ENCODE peak calls at places on chromosomes 11 and 22, in eight cellular contexts. H is transverse colon, Z is fibroblast of mammary gland, S is nephron progenitor cell, I is Calu3, G is K562, O is OCI-LY7, U is left ventricle myocardium inferior. W is an unnamed sample.

GRCh38 chr11:36509265-36509664 is 807 bp downstream of the TRAF6 start:
- DNase-seq in H (no peak), Z (peak; percentile 24), S (peak; percentile 13), I (no peak), G (peak; percentile 20), O (peak; percentile 19), U (no peak), W (peak; percentile 16)

GRCh38 chr11:61507962-61508824 is at the start of gene LRRC10B:
- DNase-seq in H (peak; percentile 85), Z (no peak), S (peak; percentile 86), I (peak; percentile 49), G (peak; percentile 84), O (no peak), U (no peak), W (peak; percentile 45)

GRCh38 chr11:2562181-2562581 is 117.4 kb downstream of the KCNQ1 start:
- DNase-seq in H (peak; percentile 8), Z (no peak), S (no peak), I (no peak), G (no peak), O (no peak), U (peak; percentile 18), W (no peak)

GRCh38 chr22:38345782-38346181 is 28.5 kb upstream of the CSNK1E start:
- DNase-seq in H (no peak), Z (no peak), S (no peak), I (no peak), G (no peak), O (no peak), U (no peak), W (no peak)

GRCh38 chr11:92776676-92777075 is 192.8 kb upstream of the MTNR1B start:
- DNase-seq in H (no peak), Z (no peak), S (no peak), I (no peak), G (no peak), O (no peak), U (peak; percentile 16), W (no peak)

GRCh38 chr11:35658028-35658948 is 4.3 kb upstream of the TRIM44 start:
- DNase-seq in H (no peak), Z (no peak), S (no peak), I (no peak), G (no peak), O (no peak), U (no peak), W (no peak)

GRCh38 chr22:22060200-22061084 is 77.9 kb upstream of the TOP3B start:
- DNase-seq in H (peak; percentile 44), Z (peak; percentile 28), S (peak; percentile 86), I (peak; percentile 85), G (peak; percentile 99), O (peak; percentile 84), U (peak; percentile 36), W (peak; percentile 89)

GRCh38 chr11:892106-892505 is 18.5 kb downstream of the CHID1 start:
- DNase-seq in H (no peak), Z (no peak), S (no peak), I (no peak), G (no peak), O (no peak), U (no peak), W (no peak)

GRCh38 chr11:130414107-130415088 is 14.0 kb downstream of the ADAMTS8 start:
- DNase-seq in H (no peak), Z (peak; percentile 48), S (peak; percentile 75), I (no peak), G (no peak), O (no peak), U (no peak), W (no peak)

GRCh38 chr22:19179472-19180048 is 1.0 kb upstream of the SLC25A1 start:
- DNase-seq in H (peak; percentile 86), Z (peak; percentile 85), S (peak; percentile 73), I (peak; percentile 82), G (peak; percentile 95), O (peak; percentile 84), U (peak; percentile 73), W (peak; percentile 84)

GRCh38 chr22:22003233-22003632 is 20.6 kb upstream of the TOP3B start:
- DNase-seq in H (no peak), Z (no peak), S (no peak), I (no peak), G (no peak), O (no peak), U (no peak), W (no peak)

GRCh38 chr11:126079640-126080205 is 17.1 kb upstream of the CDON start:
- DNase-seq in H (no peak), Z (no peak), S (no peak), I (no peak), G (no peak), O (no peak), U (no peak), W (no peak)

GRCh38 chr11:107591446-107592236 is 694 bp downstream of the ELMOD1 start:
- DNase-seq in H (no peak), Z (peak; percentile 22), S (peak; percentile 61), I (peak; percentile 3), G (no peak), O (no peak), U (no peak), W (peak; percentile 29)

GRCh38 chr11:109586789-109587188 is 164.8 kb downstream of the C11orf87 start:
- DNase-seq in H (no peak), Z (no peak), S (no peak), I (no peak), G (no peak), O (no peak), U (no peak), W (no peak)

GRCh38 chr11:111370902-111371578 is 8.0 kb downstream of the POU2AF1 start:
- DNase-seq in H (no peak), Z (no peak), S (no peak), I (no peak), G (no peak), O (no peak), U (no peak), W (no peak)

GRCh38 chr11:113789675-113790320 is 10.2 kb downstream of the CLDN25 start:
- DNase-seq in H (no peak), Z (no peak), S (no peak), I (no peak), G (no peak), O (no peak), U (no peak), W (no peak)

GRCh38 chr11:26778000-26778757 is 56.3 kb upstream of the SLC5A12 start:
- DNase-seq in H (no peak), Z (peak; percentile 97), S (no peak), I (no peak), G (no peak), O (peak; percentile 60), U (no peak), W (no peak)

GRCh38 chr22:20033045-20033706 is 12.3 kb downstream of the TANGO2 start:
- DNase-seq in H (no peak), Z (no peak), S (no peak), I (no peak), G (no peak), O (no peak), U (peak; percentile 73), W (no peak)

GRCh38 chr11:69644071-69644961 is 3.4 kb downstream of the CCND1 start:
- DNase-seq in H (peak; percentile 67), Z (peak; percentile 87), S (no peak), I (peak; percentile 86), G (peak; percentile 60), O (no peak), U (peak; percentile 82), W (no peak)

GRCh38 chr11:62922653-62923371 is 1.6 kb upstream of the CHRM1 start:
- DNase-seq in H (no peak), Z (peak; percentile 30), S (no peak), I (no peak), G (peak; percentile 87), O (peak; percentile 15), U (no peak), W (peak; percentile 76)
- TF ChIP-seq CTCF in H (no peak), Z (peak; percentile 46), S (peak; percentile 29), I (no peak), G (peak; percentile 75), O (peak; percentile 65), U (peak; percentile 37), W (peak; percentile 23)

DNA sequence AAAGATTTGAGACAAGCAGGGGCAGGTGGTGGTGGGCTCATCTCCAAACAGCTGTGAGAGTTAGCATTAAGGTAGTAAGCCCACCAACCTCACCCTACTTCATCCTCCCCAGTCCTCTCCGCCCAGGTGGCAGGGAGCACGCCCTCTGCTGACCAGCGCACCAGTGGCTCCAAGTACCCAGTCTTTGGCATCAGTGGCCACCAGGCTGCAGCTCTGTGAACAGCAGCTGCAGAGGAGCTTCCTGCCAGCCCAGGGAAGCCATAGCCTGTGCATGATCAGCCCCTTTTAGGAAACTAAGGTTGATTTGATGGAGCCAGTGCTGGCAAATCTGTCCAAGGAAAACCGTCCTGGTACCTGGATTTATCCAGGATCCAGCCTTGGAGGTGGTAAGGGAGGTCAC is 21.7 kb downstream of the CAVIN3 start:
- DNase-seq in H (peak; percentile 29), Z (peak; percentile 12), S (peak; percentile 46), I (peak; percentile 75), G (no peak), O (peak; percentile 53), U (peak; percentile 44), W (no peak)
- TF ChIP-seq CTCF in H (peak; percentile 28), Z (peak; percentile 43), S (peak; percentile 41), I (peak; percentile 85), G (peak; percentile 49), O (peak; percentile 74), U (peak; percentile 80), W (peak; percentile 41)

GRCh38 chr22:30486661-30487115 is 14.9 kb upstream of the SEC14L3 start:
- DNase-seq in H (no peak), Z (no peak), S (no peak), I (peak; percentile 81), G (no peak), O (no peak), U (no peak), W (no peak)

GRCh38 chr22:30491381-30491780 is 14.1 kb downstream of the SEC14L4 start:
- DNase-seq in H (no peak), Z (no peak), S (no peak), I (no peak), G (no peak), O (no peak), U (no peak), W (no peak)

GRCh38 chr22:30488121-30488520 is 16.3 kb upstream of the SEC14L3 start:
- DNase-seq in H (no peak), Z (no peak), S (no peak), I (no peak), G (no peak), O (no peak), U (no peak), W (no peak)

GRCh38 chr22:30492144-30492543 is 13.4 kb downstream of the SEC14L4 start:
- DNase-seq in H (no peak), Z (no peak), S (no peak), I (no peak), G (no peak), O (no peak), U (no peak), W (no peak)

DNA sequence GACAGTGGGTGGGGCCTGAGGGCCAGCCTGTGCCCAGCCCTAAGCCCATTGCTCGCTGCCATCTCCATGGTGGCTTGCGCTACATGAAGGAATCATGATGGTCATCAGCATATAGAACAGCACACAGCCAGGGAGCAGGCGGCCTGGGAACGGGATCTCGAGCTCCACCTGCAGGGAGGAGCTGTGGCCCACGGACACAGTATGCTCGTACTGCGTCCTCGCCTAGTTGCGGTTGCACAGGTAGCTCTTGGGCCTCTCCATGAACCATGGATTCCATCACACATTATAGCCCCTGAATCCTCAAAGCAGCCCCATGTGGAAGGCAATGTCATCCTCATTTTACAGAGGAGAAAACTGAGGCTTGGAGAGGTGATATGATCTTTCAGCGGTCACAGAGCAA is 15.1 kb downstream of the SEC14L4 start:
- DNase-seq in H (no peak), Z (no peak), S (peak; percentile 18), I (no peak), G (peak; percentile 45), O (no peak), U (no peak), W (peak; percentile 20)
- TF ChIP-seq CTCF in H (no peak), Z (no peak), S (no peak), I (no peak), G (peak; percentile 66), O (peak; percentile 58), U (no peak), W (no peak)

GRCh38 chr22:17107547-17107810 is 13.7 kb downstream of the TMEM121B start:
- DNase-seq in H (no peak), Z (no peak), S (no peak), I (no peak), G (no peak), O (no peak), U (no peak), W (no peak)
- TF ChIP-seq CTCF in H (no peak), Z (no peak), S (no peak), I (no peak), G (no peak), O (no peak), U (no peak), W (no peak)

W was measured in GM10248.